ENCODE peak calls at places on chromosomes 1 and 21, in four cellular contexts. Q is WTC11, A is K562, X is GM12878. Y is an unnamed sample.

GRCh38 chr1:28246427-28246832 is 10.5 kb downstream of the ATP5IF1 start:
- DNase-seq in Q (no peak), A (no peak), X (peak; percentile 67), Y (peak; percentile 78)

GRCh38 chr1:77126309-77126708 is 92.9 kb downstream of the PIGK start:
- DNase-seq in Q (peak; percentile 24), A (no peak), X (no peak), Y (peak; percentile 39)

GRCh38 chr1:33925586-33925985 is 61.7 kb downstream of the HMGB4 start:
- DNase-seq in Q (no peak), A (no peak), X (no peak), Y (no peak)

GRCh38 chr1:52668711-52669110 is 29.4 kb downstream of the COA7 start:
- DNase-seq in Q (no peak), A (no peak), X (no peak), Y (no peak)

GRCh38 chr1:5907386-5907785 is 84.8 kb downstream of the NPHP4 start:
- DNase-seq in Q (no peak), A (no peak), X (no peak), Y (no peak)

GRCh38 chr1:17010601-17011438 is 908 bp downstream of the ATP13A2 start:
- DNase-seq in Q (no peak), A (peak; percentile 54), X (no peak), Y (no peak)

GRCh38 chr1:221706862-221707582 is 34.9 kb downstream of the DUSP10 start:
- DNase-seq in Q (no peak), A (no peak), X (no peak), Y (no peak)

GRCh38 chr21:43740497-43741156 is 21.7 kb downstream of the PDXK start:
- DNase-seq in Q (peak; percentile 63), A (no peak), X (no peak), Y (no peak)

GRCh38 chr1:200150721-200151120 is 123.2 kb downstream of the NR5A2 start:
- DNase-seq in Q (no peak), A (peak; percentile 41), X (peak; percentile 49), Y (no peak)

GRCh38 chr1:33097137-33097611 is 16.2 kb downstream of the AZIN2 start:
- DNase-seq in Q (no peak), A (peak; percentile 58), X (no peak), Y (no peak)

GRCh38 chr1:16366722-16367257 is at the start of gene SZRD1:
- DNase-seq in Q (peak; percentile 92), A (peak; percentile 96), X (peak; percentile 100), Y (peak; percentile 98)

GRCh38 chr1:189500777-189501176 is 976.9 kb downstream of the BRINP3 start:
- DNase-seq in Q (no peak), A (no peak), X (no peak), Y (no peak)

GRCh38 chr21:36917487-36918158 is 48.8 kb downstream of the HLCS start:
- DNase-seq in Q (peak; percentile 43), A (no peak), X (no peak), Y (peak; percentile 55)

GRCh38 chr1:186605762-186606350 is 74.4 kb downstream of the PTGS2 start:
- DNase-seq in Q (peak; percentile 69), A (no peak), X (no peak), Y (peak; percentile 23)

GRCh38 chr1:167418397-167418796 is 99.9 kb downstream of the CD247 start:
- DNase-seq in Q (no peak), A (no peak), X (no peak), Y (no peak)

GRCh38 chr1:35379317-35380000 is 111.0 kb downstream of the ZMYM4 start:
- DNase-seq in Q (no peak), A (no peak), X (no peak), Y (no peak)

GRCh38 chr1:3743826-3744225 is 8.4 kb upstream of the CCDC27 start:
- DNase-seq in Q (no peak), A (no peak), X (no peak), Y (no peak)

GRCh38 chr1:218945050-218945449 is 228.6 kb upstream of the LYPLAL1 start:
- DNase-seq in Q (no peak), A (no peak), X (no peak), Y (no peak)

GRCh38 chr1:182720465-182720864 is 36.1 kb upstream of the RGS8 start:
- DNase-seq in Q (no peak), A (no peak), X (no peak), Y (no peak)

GRCh38 chr1:19495816-19496528 is 10.6 kb upstream of the CAPZB start:
- DNase-seq in Q (no peak), A (no peak), X (no peak), Y (no peak)

GRCh38 chr21:40732998-40733397 is 114.0 kb downstream of the DSCAM start:
- DNase-seq in Q (no peak), A (no peak), X (no peak), Y (no peak)

GRCh38 chr1:93446837-93447451 is 974 bp upstream of the FNBP1L start:
- DNase-seq in Q (no peak), A (peak; percentile 67), X (no peak), Y (peak; percentile 28)

GRCh38 chr1:212980123-212980800 is 29.9 kb downstream of the VASH2 start:
- DNase-seq in Q (peak; percentile 39), A (no peak), X (no peak), Y (no peak)

GRCh38 chr1:244700808-244701207 is 47.9 kb downstream of the DESI2 start:
- DNase-seq in Q (no peak), A (no peak), X (no peak), Y (no peak)

GRCh38 chr1:82091729-82092128 is 291.0 kb downstream of the ADGRL2 start:
- DNase-seq in Q (no peak), A (no peak), X (no peak), Y (no peak)

GRCh38 chr1:30663596-30664091 is 59.7 kb downstream of the MATN1 start:
- DNase-seq in Q (no peak), A (no peak), X (no peak), Y (peak; percentile 44)

GRCh38 chr1:218785928-218786327 is 387.8 kb upstream of the LYPLAL1 start:
- DNase-seq in Q (no peak), A (no peak), X (no peak), Y (no peak)

GRCh38 chr1:59561782-59562181 is 253.0 kb upstream of the HOOK1 start:
- DNase-seq in Q (no peak), A (no peak), X (no peak), Y (no peak)

GRCh38 chr1:90946630-90947029 is 75.2 kb downstream of the ZNF644 start:
- DNase-seq in Q (no peak), A (no peak), X (no peak), Y (no peak)

GRCh38 chr1:212731630-212732029 is 32.0 kb upstream of the BATF3 start:
- DNase-seq in Q (no peak), A (no peak), X (no peak), Y (no peak)

GRCh38 chr1:157119448-157119847 is 18.7 kb downstream of the ETV3 start:
- DNase-seq in Q (no peak), A (no peak), X (no peak), Y (no peak)

GRCh38 chr1:178284059-178284458 is 190.2 kb downstream of the RASAL2 start:
- DNase-seq in Q (no peak), A (no peak), X (no peak), Y (no peak)

GRCh38 chr1:45205000-45205909 is 1.1 kb downstream of the ZSWIM5 start:
- DNase-seq in Q (peak; percentile 67), A (no peak), X (no peak), Y (peak; percentile 22)

GRCh38 chr1:45206808-45207624 is 611 bp upstream of the ZSWIM5 start:
- DNase-seq in Q (no peak), A (no peak), X (no peak), Y (no peak)

GRCh38 chr1:45200906-45201500 is 5.4 kb downstream of the ZSWIM5 start:
- DNase-seq in Q (no peak), A (no peak), X (no peak), Y (peak; percentile 6)

GRCh38 chr1:45211061-45211460 is 4.7 kb upstream of the ZSWIM5 start:
- DNase-seq in Q (no peak), A (no peak), X (no peak), Y (no peak)

DNA sequence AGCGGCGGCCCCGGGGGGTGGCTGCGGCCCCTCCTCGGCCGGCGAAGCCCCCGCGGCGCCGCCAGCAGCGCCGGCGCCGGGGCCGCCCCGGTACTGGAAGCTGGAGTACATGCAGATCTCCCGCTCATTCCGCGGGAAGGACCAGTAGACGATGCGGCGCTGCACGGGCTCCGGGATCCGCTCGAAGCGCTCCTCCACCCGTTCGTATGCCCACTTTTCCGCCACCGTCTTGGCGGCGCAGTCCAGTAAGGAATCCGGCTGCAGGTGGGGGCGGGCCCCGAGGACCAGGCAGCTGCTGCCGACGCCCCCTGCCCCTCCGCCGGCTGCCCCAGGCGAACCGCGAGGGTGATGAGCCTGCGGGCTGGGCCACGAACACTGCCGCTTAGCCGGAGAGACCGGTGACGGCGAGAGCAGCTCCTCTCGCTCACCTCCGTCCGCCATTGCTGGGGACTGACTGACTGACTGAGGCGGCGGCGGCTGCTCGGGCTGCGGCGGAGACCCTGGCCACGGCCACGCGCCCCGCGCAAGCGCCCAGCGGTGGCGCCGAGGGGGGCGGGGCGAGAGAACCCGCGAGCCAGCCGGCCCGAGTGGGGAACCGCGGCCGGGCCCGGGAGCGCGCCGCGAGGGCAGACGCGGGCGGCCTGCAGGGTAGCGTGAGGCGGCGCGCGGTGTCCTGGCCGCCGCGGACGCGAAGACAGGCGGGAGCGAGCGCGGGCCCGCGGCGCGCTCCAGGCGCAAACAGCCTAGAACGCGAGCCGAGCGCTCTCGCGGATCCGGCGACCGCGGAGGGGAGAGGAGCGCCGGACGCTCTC is at the start of gene ZSWIM5:
- DNase-seq in Q (peak; percentile 67), A (peak; percentile 73), X (no peak), Y (peak; percentile 48)
- TF ChIP-seq TCF7 in Q (no peak), A (no peak), X (no peak), Y (no peak)

GRCh38 chr1:58324551-58324950 is 222.0 kb downstream of the OMA1 start:
- DNase-seq in Q (no peak), A (no peak), X (no peak), Y (no peak)
- TF ChIP-seq SP1 in Q (no peak), A (no peak), X (no peak), Y (no peak)

GRCh38 chr1:180486092-180486491 is 16.3 kb downstream of the ACBD6 start:
- DNase-seq in Q (no peak), A (peak; percentile 31), X (no peak), Y (no peak)

GRCh38 chr1:180484490-180484889 is 17.9 kb downstream of the ACBD6 start:
- DNase-seq in Q (no peak), A (no peak), X (no peak), Y (no peak)

DNA sequence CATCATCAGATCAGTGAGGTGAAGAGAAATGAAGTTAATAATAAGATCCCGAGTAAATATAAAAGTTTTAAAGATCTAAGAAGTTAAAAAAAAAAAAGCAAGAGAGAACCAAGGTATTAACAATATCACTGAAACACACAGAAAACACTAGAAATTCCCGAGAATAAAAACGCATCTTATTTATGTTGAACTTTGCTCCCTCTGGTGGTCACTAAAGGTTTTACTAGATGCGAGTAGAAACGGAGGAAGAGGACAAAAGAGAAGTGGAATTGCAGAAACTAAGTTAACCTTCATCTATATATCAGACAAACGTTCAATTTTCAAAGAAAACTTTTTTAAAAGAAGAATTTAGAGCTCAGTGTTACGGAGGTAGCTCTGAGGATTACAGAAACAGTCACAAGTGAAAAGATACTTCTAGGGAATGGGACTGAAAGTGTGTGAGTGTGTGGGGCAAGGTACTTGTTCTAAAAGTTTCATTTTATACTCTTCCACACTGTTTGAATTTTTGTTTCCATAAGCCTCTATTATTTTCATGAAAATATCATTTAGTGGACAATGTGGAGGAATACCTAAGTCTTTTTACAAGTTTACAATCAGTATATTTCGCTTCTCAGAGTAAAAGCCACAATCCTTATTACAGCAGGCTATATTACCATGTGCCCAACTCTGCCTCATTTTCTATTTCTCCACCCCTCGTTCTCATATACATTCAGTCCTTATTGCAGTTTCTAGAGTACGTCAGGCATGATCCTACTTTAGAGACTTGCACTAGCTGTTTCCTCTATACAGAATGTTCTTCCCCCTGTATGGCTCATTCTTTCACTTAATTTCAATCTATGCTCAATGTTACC is 19.7 kb downstream of the ACBD6 start:
- DNase-seq in Q (no peak), A (peak; percentile 53), X (no peak), Y (peak; percentile 51)
- TF ChIP-seq TCF7 in Q (no peak), A (no peak), X (no peak), Y (no peak)

GRCh38 chr1:165365344-165365743 is 8.8 kb upstream of the LMX1A start:
- DNase-seq in Q (no peak), A (no peak), X (no peak), Y (no peak)
- TF ChIP-seq SP1 in Q (no peak), A (no peak), X (no peak), Y (no peak)

Y was measured in HepG2.